ENCODE peak calls at places on chromosomes 6 and 20, in five cellular contexts. S is activated CD4-positive, CD25-positive, alpha-beta regulatory T cell; G is stimulated activated CD4-positive, alpha-beta T cell treated with anti-CD3 and anti-CD28 coated beads, Interleukin-15, amount 100 ng/mL, for 1 hour; F is MCF 10A; O is pancreas. E is an unnamed sample.

GRCh38 chr6:39879535-39879934 is 54.7 kb downstream of the MOCS1 start:
- DNase-seq in S (no peak), G (no peak), F (no peak), O (no peak), E (no peak)

GRCh38 chr6:170480045-170480714 is 72.9 kb downstream of the PSMB1 start:
- DNase-seq in S (no peak), G (no peak), F (peak; percentile 8), O (no peak), E (no peak)

GRCh38 chr6:149032599-149033405 is 284.7 kb upstream of the TAB2 start:
- DNase-seq in S (no peak), G (no peak), F (peak; percentile 94), O (no peak), E (peak; percentile 76)

GRCh38 chr6:21648475-21649050 is 55.0 kb downstream of the SOX4 start:
- DNase-seq in S (no peak), G (no peak), F (no peak), O (no peak), E (no peak)

GRCh38 chr6:52537001-52537753 is 39.7 kb downstream of the TRAM2 start:
- DNase-seq in S (no peak), G (no peak), F (no peak), O (no peak), E (peak; percentile 42)

GRCh38 chr6:35487653-35488516 is 9.0 kb downstream of the TEAD3 start:
- DNase-seq in S (no peak), G (no peak), F (peak; percentile 67), O (no peak), E (peak; percentile 45)

GRCh38 chr20:44642203-44643153 is 9.0 kb downstream of the ADA start:
- DNase-seq in S (no peak), G (peak; percentile 6), F (peak; percentile 89), O (peak; percentile 76), E (peak; percentile 84)

GRCh38 chr6:25088513-25088912 is 152.8 kb upstream of the RIPOR2 start:
- DNase-seq in S (no peak), G (no peak), F (peak; percentile 11), O (no peak), E (peak; percentile 33)

GRCh38 chr6:90194371-90194841 is 102.2 kb downstream of the BACH2 start:
- DNase-seq in S (no peak), G (no peak), F (peak; percentile 21), O (no peak), E (no peak)

GRCh38 chr20:56187791-56188190 is 60.7 kb upstream of the MC3R start:
- DNase-seq in S (no peak), G (no peak), F (peak; percentile 62), O (no peak), E (peak; percentile 36)

GRCh38 chr6:144580039-144580438 is 294.9 kb downstream of the UTRN start:
- DNase-seq in S (no peak), G (no peak), F (no peak), O (no peak), E (no peak)

GRCh38 chr6:144283781-144284473 is 1.2 kb upstream of the UTRN start:
- DNase-seq in S (no peak), G (no peak), F (no peak), O (no peak), E (no peak)

GRCh38 chr6:51464956-51465355 is 622.5 kb downstream of the PKHD1 start:
- DNase-seq in S (no peak), G (no peak), F (no peak), O (no peak), E (no peak)

E was measured in RWPE1.